ENCODE peak calls at places on chromosomes 4 and X, in six cellular contexts. B is activated CD8-positive, alpha-beta memory T cell treated with anti-CD3 and anti-CD28 coated beads, Interleukin-2, amount 50 U/mL, for 4 hours; T is activated CD4-positive, alpha-beta T cell treated with anti-CD3 and anti-CD28 coated beads, Interleukin-2, amount 10 ng/mL, durations not matched to agents 7 days and 5 days; E is HTR-8/SVneo; Q is non-pigmented ciliary epithelial cell; G is iPS-NIHi11. V is an unnamed sample.

GRCh38 chrX:40406330-40406859 is 174.4 kb upstream of the ATP6AP2 start:
- DNase-seq in B (no peak), T (no peak), E (no peak), Q (no peak), G (no peak), V (no peak)

GRCh38 chr4:72690782-72691181 is 121.8 kb upstream of the ADAMTS3 start:
- DNase-seq in B (no peak), T (no peak), E (no peak), Q (no peak), G (no peak), V (no peak)

GRCh38 chr4:58093352-58093751 is 983.2 kb upstream of the IGFBP7 start:
- DNase-seq in B (no peak), T (no peak), E (no peak), Q (no peak), G (peak; percentile 12), V (no peak)

GRCh38 chr4:8832130-8832930 is 39.3 kb downstream of the HMX1 start:
- DNase-seq in B (no peak), T (no peak), E (no peak), Q (no peak), G (no peak), V (no peak)

GRCh38 chrX:135985123-135985973 is at the start of gene SLC9A6:
- DNase-seq in B (peak; percentile 65), T (peak; percentile 64), E (no peak), Q (no peak), G (peak; percentile 84), V (peak; percentile 48)

GRCh38 chr4:87978656-87979055 is 3.1 kb downstream of the SPP1 start:
- DNase-seq in B (no peak), T (no peak), E (no peak), Q (no peak), G (no peak), V (peak; percentile 57)

GRCh38 chr4:64158648-64159326 is 250.5 kb downstream of the TECRL start:
- DNase-seq in B (no peak), T (peak; percentile 73), E (peak; percentile 10), Q (peak; percentile 26), G (peak; percentile 70), V (peak; percentile 53)

GRCh38 chrX:43898406-43898805 is 16.2 kb upstream of the MAOB start:
- DNase-seq in B (no peak), T (no peak), E (no peak), Q (no peak), G (no peak), V (no peak)

GRCh38 chrX:129115104-129115503 is 408.2 kb downstream of the SMARCA1 start:
- DNase-seq in B (no peak), T (peak; percentile 10), E (peak; percentile 0), Q (no peak), G (peak; percentile 57), V (peak; percentile 52)

GRCh38 chr4:44916406-44916805 is 190.1 kb upstream of the GNPDA2 start:
- DNase-seq in B (no peak), T (no peak), E (peak; percentile 19), Q (no peak), G (no peak), V (peak; percentile 11)

GRCh38 chr4:153735901-153736461 is 23.8 kb downstream of the RNF175 start:
- DNase-seq in B (no peak), T (no peak), E (no peak), Q (no peak), G (no peak), V (no peak)

GRCh38 chr4:77989986-77990385 is 67.1 kb upstream of the FRAS1 start:
- DNase-seq in B (no peak), T (no peak), E (no peak), Q (no peak), G (no peak), V (no peak)

GRCh38 chr4:82851902-82852750 is 38.8 kb downstream of the SEC31A start:
- DNase-seq in B (no peak), T (peak; percentile 49), E (peak; percentile 13), Q (no peak), G (peak; percentile 12), V (peak; percentile 4)

GRCh38 chr4:34720563-34720962 is 1523.8 kb downstream of the ARAP2 start:
- DNase-seq in B (no peak), T (no peak), E (peak; percentile 10), Q (no peak), G (peak; percentile 17), V (peak; percentile 6)

GRCh38 chr4:71526626-71527406 is 188.0 kb downstream of the SLC4A4 start:
- DNase-seq in B (no peak), T (no peak), E (no peak), Q (no peak), G (no peak), V (no peak)

GRCh38 chr4:168759959-168760527 is 250.0 kb downstream of the CBR4 start:
- DNase-seq in B (no peak), T (no peak), E (no peak), Q (no peak), G (no peak), V (no peak)

GRCh38 chrX:84046403-84046984 is 141.5 kb downstream of the RPS6KA6 start:
- DNase-seq in B (no peak), T (peak; percentile 6), E (peak; percentile 2), Q (no peak), G (peak; percentile 14), V (peak; percentile 20)

GRCh38 chr4:137601924-137602323 is 69.6 kb upstream of the PCDH18 start:
- DNase-seq in B (no peak), T (no peak), E (peak; percentile 29), Q (no peak), G (no peak), V (no peak)

GRCh38 chrX:71998836-71999509 is 88.3 kb downstream of the NHSL2 start:
- DNase-seq in B (peak; percentile 44), T (peak; percentile 35), E (peak; percentile 60), Q (no peak), G (peak; percentile 14), V (peak; percentile 43)

GRCh38 chr4:78962597-78963115 is 23.4 kb upstream of the PAQR3 start:
- DNase-seq in B (no peak), T (no peak), E (no peak), Q (no peak), G (no peak), V (no peak)

GRCh38 chr4:178296669-178297068 is 854.4 kb upstream of the AGA start:
- DNase-seq in B (no peak), T (no peak), E (no peak), Q (no peak), G (peak; percentile 17), V (no peak)

GRCh38 chr4:128574706-128575105 is 234.8 kb upstream of the JADE1 start:
- DNase-seq in B (peak; percentile 44), T (peak; percentile 78), E (no peak), Q (no peak), G (peak; percentile 86), V (no peak)

GRCh38 chrX:3501833-3502535 is 155.5 kb upstream of the MXRA5 start:
- DNase-seq in B (no peak), T (no peak), E (no peak), Q (peak; percentile 63), G (peak; percentile 14), V (no peak)

GRCh38 chr4:167897116-167897515 is 195.2 kb upstream of the ANXA10 start:
- DNase-seq in B (no peak), T (no peak), E (peak; percentile 49), Q (peak; percentile 52), G (peak; percentile 23), V (no peak)

GRCh38 chr4:106344324-106344970 is 24.1 kb downstream of the GIMD1 start:
- DNase-seq in B (no peak), T (no peak), E (no peak), Q (no peak), G (no peak), V (no peak)

GRCh38 chr4:123340381-123340701 is 56.3 kb upstream of the SPRY1 start:
- DNase-seq in B (no peak), T (no peak), E (no peak), Q (peak; percentile 82), G (no peak), V (peak; percentile 25)

GRCh38 chr4:159282944-159283343 is 180.1 kb downstream of the RAPGEF2 start:
- DNase-seq in B (no peak), T (no peak), E (no peak), Q (no peak), G (no peak), V (no peak)

GRCh38 chrX:35150052-35150451 is 207.5 kb downstream of the FAM47B start:
- DNase-seq in B (no peak), T (no peak), E (no peak), Q (no peak), G (no peak), V (no peak)